ENCODE peak calls at places on chromosomes 16 and 17, in five cellular contexts. W is activated gamma-delta T cell treated with Interleukin-2 at 50 U/mL for 16 hours, U is posterior vena cava, I is DMS 273 treated with DMSO at 0.1 percent for 48 hours, H is GM23338. M is an unnamed sample.

GRCh38 chr17:67685351-67685750 is 32.4 kb upstream of the NOL11 start:
- DNase-seq in U (no peak), H (no peak), W (no peak), I (no peak), M (no peak)

GRCh38 chr16:11907160-11907970 is 8.4 kb downstream of the GSPT1 start:
- DNase-seq in I (no peak), W (no peak), H (no peak), U (no peak), M (no peak)

GRCh38 chr17:6853764-6854442 is 22.4 kb upstream of the TEKT1 start:
- DNase-seq in H (peak), I (no peak), U (no peak), W (no peak), M (no peak)

GRCh38 chr17:40303009-40303657 is 5.8 kb upstream of the RARA start:
- DNase-seq in I (peak), U (no peak), H (peak), W (peak), M (peak)

GRCh38 chr17:40086150-40087044 is 14.0 kb downstream of the NR1D1 start:
- DNase-seq in W (peak), U (no peak), I (no peak), H (peak), M (no peak)

GRCh38 chr17:9170336-9170735 is 149.0 kb downstream of the NTN1 start:
- DNase-seq in H (no peak), I (no peak), W (no peak), U (no peak), M (no peak)

GRCh38 chr16:84039696-84040095 is 2.9 kb downstream of the SLC38A8 start:
- DNase-seq in W (no peak), H (no peak), U (no peak), I (no peak), M (no peak)

GRCh38 chr17:20920813-20921199 is 122.0 kb downstream of the USP22 start:
- DNase-seq in U (no peak), W (no peak), I (no peak), H (peak), M (no peak)

GRCh38 chr17:28570716-28571254 is 539 bp downstream of the PIGS start:
- DNase-seq in U (no peak), H (peak), I (no peak), W (peak), M (peak)

GRCh38 chr16:21167360-21167759 is 8.9 kb downstream of the LDAF1 start:
- DNase-seq in W (no peak), H (no peak), I (no peak), U (no peak), M (no peak)

GRCh38 chr17:65531508-65532431 is 29.7 kb downstream of the AXIN2 start:
- DNase-seq in U (peak), H (peak), I (no peak), W (no peak), M (no peak)

GRCh38 chr16:47965439-47965838 is 190.4 kb downstream of the ABCC12 start:
- DNase-seq in H (peak), U (no peak), W (no peak), I (no peak), M (no peak)

GRCh38 chr17:49631496-49631895 is 46.4 kb downstream of the SPOP start:
- DNase-seq in I (no peak), H (no peak), W (no peak), U (no peak), M (no peak)

GRCh38 chr17:5785343-5785742 is 201.0 kb upstream of the NLRP1 start:
- DNase-seq in H (no peak), W (no peak), U (no peak), I (no peak), M (no peak)

GRCh38 chr16:85554114-85554790 is 58.9 kb upstream of the GSE1 start:
- DNase-seq in H (peak), I (peak), W (peak), U (peak), M (peak)

GRCh38 chr17:78974635-78975591 is 4.8 kb downstream of the LGALS3BP start:
- DNase-seq in W (no peak), U (peak), I (peak), H (peak), M (peak)

GRCh38 chr16:88672776-88673175 is 9.9 kb upstream of the MVD start:
- DNase-seq in I (no peak), U (no peak), H (peak), W (no peak), M (peak)

GRCh38 chr17:33218657-33219298 is 74.3 kb downstream of the ASIC2 start:
- DNase-seq in H (no peak), I (no peak), U (no peak), W (no peak), M (no peak)

GRCh38 chr16:73068546-73069401 is 20.8 kb upstream of the ZFHX3 start:
- DNase-seq in W (no peak), H (no peak), I (no peak), U (peak), M (peak)

GRCh38 chr16:87086575-87086974 is 230.6 kb downstream of the C16orf95 start:
- DNase-seq in I (no peak), W (no peak), U (no peak), H (no peak), M (no peak)

GRCh38 chr16:55922662-55923061 is 47.5 kb upstream of the CES5A start:
- DNase-seq in I (no peak), U (no peak), W (no peak), H (no peak), M (no peak)

GRCh38 chr16:27401768-27402568 is at the start of gene IL21R:
- DNase-seq in U (peak), I (peak), H (no peak), W (peak), M (peak)

GRCh38 chr16:29662729-29663019 is 373 bp upstream of the SPN start:
- DNase-seq in I (no peak), H (no peak), U (no peak), W (peak), M (no peak)

GRCh38 chr16:66923247-66923851 is 2.0 kb downstream of the RRAD start:
- DNase-seq in U (no peak), W (no peak), I (peak), H (no peak), M (no peak)

GRCh38 chr17:5947701-5948180 is 122.4 kb upstream of the WSCD1 start:
- DNase-seq in H (no peak), U (no peak), W (no peak), I (no peak), M (no peak)

GRCh38 chr16:80669673-80670072 is 128.9 kb downstream of the DYNLRB2 start:
- DNase-seq in W (no peak), U (no peak), H (no peak), I (no peak), M (no peak)

GRCh38 chr17:323721-324139 is 28.9 kb downstream of the RPH3AL start:
- DNase-seq in W (no peak), H (no peak), I (no peak), U (peak), M (no peak)

GRCh38 chr17:57603978-57604377 is 141.1 kb downstream of the CCDC182 start:
- DNase-seq in U (no peak), I (no peak), H (no peak), W (peak), M (peak)

GRCh38 chr16:83113317-83113716 is 486.5 kb downstream of the CDH13 start:
- DNase-seq in I (no peak), H (peak), W (no peak), U (no peak), M (peak)

GRCh38 chr16:17529982-17530760 is 59.4 kb upstream of the XYLT1 start:
- DNase-seq in H (no peak), I (no peak), U (no peak), W (peak), M (no peak)

GRCh38 chr16:58000706-58001676 is at the start of gene USB1:
- DNase-seq in U (peak), H (peak), I (peak), W (peak), M (peak)

GRCh38 chr17:45227101-45227591 is 5.5 kb downstream of the FMNL1 start:
- DNase-seq in H (no peak), U (no peak), I (no peak), W (no peak), M (no peak)

GRCh38 chr16:87457724-87458423 is 35.0 kb downstream of the ZCCHC14 start:
- DNase-seq in H (no peak), I (no peak), W (no peak), U (peak), M (no peak)

GRCh38 chr17:17739388-17740066 is 58.3 kb downstream of the RAI1 start:
- DNase-seq in H (no peak), I (no peak), W (no peak), U (peak), M (no peak)

GRCh38 chr17:17181666-17182600 is 24.2 kb downstream of the PLD6 start:
- DNase-seq in H (no peak), U (no peak), I (no peak), W (peak), M (no peak)

GRCh38 chr17:7889166-7889584 is 586 bp downstream of the CHD3 start:
- DNase-seq in U (peak), I (peak), H (peak), W (peak), M (peak)

GRCh38 chr17:81080056-81080455 is 45.1 kb downstream of the BAIAP2 start:
- DNase-seq in U (no peak), I (no peak), W (no peak), H (no peak), M (no peak)

M was measured in NCI-H510A treated with DMSO at 0.1 percent for 48 hours.